ENCODE peak calls at places on chromosomes 7 and 10, in seven cellular contexts. J is heart left ventricle, C is esophagus squamous epithelium, I is Peyer's patch, V is body of pancreas, X is HCT116, E is spleen. N is an unnamed sample.
A peak's percentile ranks its signal among the peaks of the same experiment; 100 is the strongest.

GRCh38 chr10:71237843-71238623 is 25.7 kb downstream of the UNC5B start:
- DNase-seq in J (no peak), C (no peak), I (no peak), V (no peak), X (no peak), E (no peak), N (no peak)

GRCh38 chr10:93451244-93451947 is 30.7 kb downstream of the MYOF start:
- DNase-seq in J (no peak), C (no peak), I (no peak), V (no peak), X (no peak), E (no peak), N (no peak)

GRCh38 chr7:40623863-40624262 is 489.1 kb downstream of the SUGCT start:
- DNase-seq in J (no peak), C (no peak), I (no peak), V (no peak), X (no peak), E (no peak), N (no peak)

GRCh38 chr10:103745264-103746247 is 109.8 kb downstream of the SH3PXD2A start:
- DNase-seq in J (peak; percentile 74), C (no peak), I (peak; percentile 21), V (no peak), X (peak; percentile 76), E (no peak), N (no peak)

GRCh38 chr7:22841954-22842353 is 19.3 kb upstream of the TOMM7 start:
- DNase-seq in J (no peak), C (no peak), I (no peak), V (no peak), X (no peak), E (no peak), N (no peak)

GRCh38 chr7:37448057-37448636 is 517 bp downstream of the ELMO1 start:
- DNase-seq in J (peak; percentile 33), C (no peak), I (peak; percentile 42), V (no peak), X (no peak), E (no peak), N (no peak)

GRCh38 chr10:79387466-79387973 is 40.3 kb downstream of the PPIF start:
- DNase-seq in J (no peak), C (no peak), I (no peak), V (no peak), X (no peak), E (peak; percentile 45), N (no peak)

GRCh38 chr7:35012155-35012554 is 25.1 kb downstream of the DPY19L1 start:
- DNase-seq in J (no peak), C (no peak), I (no peak), V (no peak), X (no peak), E (no peak), N (no peak)

GRCh38 chr10:22435650-22436049 is 90.4 kb downstream of the SPAG6 start:
- DNase-seq in J (no peak), C (no peak), I (no peak), V (peak; percentile 13), X (no peak), E (peak; percentile 78), N (no peak)

GRCh38 chr7:36661135-36661840 is 63.0 kb downstream of the AOAH start:
- DNase-seq in J (no peak), C (no peak), I (no peak), V (no peak), X (peak; percentile 84), E (no peak), N (no peak)

GRCh38 chr7:21365866-21366624 is 61.8 kb upstream of the SP4 start:
- DNase-seq in J (no peak), C (no peak), I (no peak), V (peak; percentile 26), X (peak; percentile 1), E (no peak), N (no peak)

GRCh38 chr10:598415-599170 is 90.9 kb downstream of the DIP2C start:
- DNase-seq in J (no peak), C (no peak), I (no peak), V (no peak), X (no peak), E (no peak), N (no peak)

GRCh38 chr10:71725998-71726672 is 6.6 kb upstream of the C10orf105 start:
- DNase-seq in J (no peak), C (no peak), I (peak; percentile 73), V (no peak), X (no peak), E (no peak), N (no peak)

GRCh38 chr10:110395350-110396283 is 90.9 kb upstream of the SMNDC1 start:
- DNase-seq in J (no peak), C (no peak), I (no peak), V (peak; percentile 85), X (peak; percentile 96), E (no peak), N (peak; percentile 44)

GRCh38 chr7:17020250-17020649 is 138.5 kb upstream of the AGR3 start:
- DNase-seq in J (no peak), C (no peak), I (no peak), V (no peak), X (no peak), E (no peak), N (no peak)

GRCh38 chr7:17448479-17449423 is 150.3 kb downstream of the AHR start:
- DNase-seq in J (no peak), C (no peak), I (no peak), V (no peak), X (no peak), E (no peak), N (no peak)

GRCh38 chr7:157335256-157335655 is 1.5 kb upstream of the DNAJB6 start:
- DNase-seq in J (no peak), C (no peak), I (no peak), V (no peak), X (no peak), E (no peak), N (no peak)

GRCh38 chr7:41956712-41957111 is 253.8 kb upstream of the INHBA start:
- DNase-seq in J (no peak), C (no peak), I (no peak), V (no peak), X (no peak), E (no peak), N (no peak)

GRCh38 chr10:87842220-87842641 is 21.1 kb downstream of the KLLN start:
- DNase-seq in J (no peak), C (no peak), I (no peak), V (peak; percentile 43), X (peak; percentile 81), E (no peak), N (no peak)

GRCh38 chr10:17123961-17124360 is 5.7 kb downstream of the CUBN start:
- DNase-seq in J (no peak), C (no peak), I (no peak), V (no peak), X (no peak), E (no peak), N (no peak)
- TF ChIP-seq POLR2A in J (no peak), C (no peak), I (no peak), V (no peak), X (no peak), E (no peak), N (no peak)

GRCh38 chr7:47574473-47575328 is 7.2 kb downstream of the TNS3 start:
- DNase-seq in J (no peak), C (no peak), I (peak; percentile 86), V (no peak), X (no peak), E (no peak), N (no peak)

GRCh38 chr7:47577351-47577919 is 4.5 kb downstream of the TNS3 start:
- DNase-seq in J (peak; percentile 60), C (no peak), I (no peak), V (no peak), X (no peak), E (peak; percentile 84), N (no peak)

GRCh38 chr7:47576909-47577255 is 5.0 kb downstream of the TNS3 start:
- DNase-seq in J (no peak), C (no peak), I (no peak), V (peak; percentile 58), X (no peak), E (no peak), N (no peak)

GRCh38 chr7:47573758-47574472 is 8.0 kb downstream of the TNS3 start:
- DNase-seq in J (no peak), C (no peak), I (no peak), V (peak; percentile 85), X (no peak), E (no peak), N (peak; percentile 52)

GRCh38 chr7:47576031-47576908 is 5.6 kb downstream of the TNS3 start:
- DNase-seq in J (peak; percentile 68), C (no peak), I (peak; percentile 48), V (peak; percentile 77), X (peak; percentile 51), E (no peak), N (no peak)
- H3K4me1 ChIP-seq in J (peaks cover 78% of the 10 kb centered on the region), C (peaks cover 71% of the 10 kb centered on the region), I (peaks cover 18% of the 10 kb centered on the region), V (peaks cover 92% of the 10 kb centered on the region), X (peaks cover 63% of the 10 kb centered on the region), E (peaks cover 95% of the 10 kb centered on the region), N (peaks cover 37% of the 10 kb centered on the region)

GRCh38 chr7:44111759-44112158 is 7.6 kb downstream of the AEBP1 start:
- DNase-seq in J (no peak), C (no peak), I (no peak), V (no peak), X (no peak), E (peak; percentile 66), N (no peak)

GRCh38 chr7:44112231-44112996 is 8.3 kb downstream of the AEBP1 start:
- DNase-seq in J (peak; percentile 20), C (no peak), I (no peak), V (peak; percentile 39), X (no peak), E (peak; percentile 64), N (no peak)

GRCh38 chr7:44114586-44115310 is 8.6 kb downstream of the POLD2 start:
- DNase-seq in J (peak; percentile 86), C (no peak), I (no peak), V (peak; percentile 45), X (no peak), E (peak; percentile 51), N (no peak)

GRCh38 chr7:44112997-44113763 is 9.0 kb downstream of the AEBP1 start:
- DNase-seq in J (peak; percentile 23), C (no peak), I (no peak), V (no peak), X (no peak), E (peak; percentile 69), N (no peak)

GRCh38 chr7:44113764-44114354 is 9.5 kb downstream of the POLD2 start:
- DNase-seq in J (peak; percentile 21), C (no peak), I (no peak), V (no peak), X (no peak), E (no peak), N (no peak)
- TF ChIP-seq POLR2A in J (no peak), C (no peak), I (no peak), V (no peak), X (no peak), E (no peak), N (no peak)

GRCh38 chr10:131516285-131516684 is 204.8 kb upstream of the TCERG1L start:
- DNase-seq in J (no peak), C (no peak), I (no peak), V (no peak), X (no peak), E (no peak), N (no peak)
- H3K4me1 ChIP-seq in J (no peaks in the 10 kb centered on the region), C (no peaks in the 10 kb centered on the region), I (no peaks in the 10 kb centered on the region), V (no peaks in the 10 kb centered on the region), X (no peaks in the 10 kb centered on the region), E (no peaks in the 10 kb centered on the region), N (no peaks in the 10 kb centered on the region)